ENCODE peak calls at places on chromosomes 16 and 17, in six cellular contexts. N is Right ventricle myocardium inferior; E is stimulated activated effector memory CD8-positive, alpha-beta T cell treated with anti-CD3 and anti-CD28 coated beads, Interleukin-12 subunit alpha, Interleukin-12 subunit beta, amount 100 ng/mL, for 72 hours; C is NCI-H1930; J is HT-29; S is AG10803. A is an unnamed sample.

GRCh38 chr17:238964-239259 is 57.5 kb upstream of the DOC2B start:
- DNase-seq in N (no peak), E (no peak), C (no peak), J (no peak), S (no peak), A (no peak)

GRCh38 chr16:15952265-15952711 is 2.9 kb downstream of the ABCC1 start:
- DNase-seq in N (no peak), E (no peak), C (no peak), J (no peak), S (no peak), A (no peak)

GRCh38 chr16:4496305-4496704 is 20.1 kb downstream of the HMOX2 start:
- DNase-seq in N (no peak), E (no peak), C (no peak), J (no peak), S (peak), A (no peak)

GRCh38 chr16:2912330-2913199 is 834 bp downstream of the FLYWCH1 start:
- DNase-seq in N (peak), E (peak), C (no peak), J (peak), S (peak), A (peak)

GRCh38 chr17:77546772-77547201 is 406.0 kb downstream of the SEC14L1 start:
- DNase-seq in N (peak), E (no peak), C (no peak), J (no peak), S (no peak), A (no peak)

GRCh38 chr16:14306485-14307058 is 235.5 kb downstream of the MRTFB start:
- DNase-seq in N (no peak), E (no peak), C (no peak), J (no peak), S (no peak), A (no peak)

GRCh38 chr17:27265333-27265732 is 28.6 kb upstream of the WSB1 start:
- DNase-seq in N (no peak), E (no peak), C (no peak), J (no peak), S (no peak), A (no peak)

GRCh38 chr17:65529761-65530157 is 31.7 kb downstream of the AXIN2 start:
- DNase-seq in N (no peak), E (no peak), C (no peak), J (no peak), S (no peak), A (no peak)

GRCh38 chr16:75701361-75701760 is at the start of gene DUXB:
- DNase-seq in N (no peak), E (no peak), C (no peak), J (no peak), S (no peak), A (no peak)

GRCh38 chr17:71633391-71633849 is 487.4 kb upstream of the SOX9 start:
- DNase-seq in N (no peak), E (no peak), C (no peak), J (peak), S (peak), A (peak)

GRCh38 chr16:66266436-66267286 is 99.8 kb upstream of the CDH5 start:
- DNase-seq in N (peak), E (no peak), C (no peak), J (no peak), S (peak), A (no peak)